ENCODE peak calls at places on chromosomes 7 and 10, in five cellular contexts. One of them, this sample, is unnamed.

GRCh38 chr7:33904680-33905388 is 505 bp upstream of the BMPER start:
- DNase-seq in activated CD4-positive, alpha-beta T cell treated with anti-CD3 and anti-CD28 coated beads for 24 hours: peak
- DNase-seq in SJCRH30: peak
- DNase-seq in T-cell: no peak
- DNase-seq in activated CD4-positive, CD25-positive, alpha-beta regulatory T cell treated with anti-CD3 and anti-CD28 coated beads, Interleukin-2, amount 50 U/mL, for 72 hours: no peak
- DNase-seq in this sample: no peak

GRCh38 chr10:79018591-79019011 is 50.2 kb upstream of the ZMIZ1 start:
- DNase-seq in activated CD4-positive, CD25-positive, alpha-beta regulatory T cell treated with anti-CD3 and anti-CD28 coated beads, Interleukin-2, amount 50 U/mL, for 72 hours: no peak
- DNase-seq in SJCRH30: peak
- DNase-seq in activated CD4-positive, alpha-beta T cell treated with anti-CD3 and anti-CD28 coated beads for 24 hours: no peak
- DNase-seq in T-cell: no peak
- DNase-seq in this sample: no peak

GRCh38 chr10:33901166-33901565 is 566.7 kb upstream of the NRP1 start:
- DNase-seq in activated CD4-positive, CD25-positive, alpha-beta regulatory T cell treated with anti-CD3 and anti-CD28 coated beads, Interleukin-2, amount 50 U/mL, for 72 hours: no peak
- DNase-seq in T-cell: no peak
- DNase-seq in SJCRH30: no peak
- DNase-seq in activated CD4-positive, alpha-beta T cell treated with anti-CD3 and anti-CD28 coated beads for 24 hours: no peak
- DNase-seq in this sample: no peak

GRCh38 chr10:31145986-31146385 is 114.3 kb upstream of the ZNF438 start:
- DNase-seq in activated CD4-positive, CD25-positive, alpha-beta regulatory T cell treated with anti-CD3 and anti-CD28 coated beads, Interleukin-2, amount 50 U/mL, for 72 hours: no peak
- DNase-seq in activated CD4-positive, alpha-beta T cell treated with anti-CD3 and anti-CD28 coated beads for 24 hours: no peak
- DNase-seq in SJCRH30: no peak
- DNase-seq in T-cell: no peak
- DNase-seq in this sample: no peak

GRCh38 chr7:121714559-121715303 is 158.2 kb upstream of the PTPRZ1 start:
- DNase-seq in activated CD4-positive, alpha-beta T cell treated with anti-CD3 and anti-CD28 coated beads for 24 hours: no peak
- DNase-seq in T-cell: no peak
- DNase-seq in SJCRH30: no peak
- DNase-seq in activated CD4-positive, CD25-positive, alpha-beta regulatory T cell treated with anti-CD3 and anti-CD28 coated beads, Interleukin-2, amount 50 U/mL, for 72 hours: no peak
- DNase-seq in this sample: no peak

GRCh38 chr10:16314259-16314658 is 122.6 kb upstream of the PTER start:
- DNase-seq in activated CD4-positive, alpha-beta T cell treated with anti-CD3 and anti-CD28 coated beads for 24 hours: no peak
- DNase-seq in activated CD4-positive, CD25-positive, alpha-beta regulatory T cell treated with anti-CD3 and anti-CD28 coated beads, Interleukin-2, amount 50 U/mL, for 72 hours: no peak
- DNase-seq in T-cell: no peak
- DNase-seq in SJCRH30: no peak
- DNase-seq in this sample: no peak

GRCh38 chr7:103571591-103571990 is 125.6 kb upstream of the SLC26A5 start:
- DNase-seq in activated CD4-positive, CD25-positive, alpha-beta regulatory T cell treated with anti-CD3 and anti-CD28 coated beads, Interleukin-2, amount 50 U/mL, for 72 hours: no peak
- DNase-seq in activated CD4-positive, alpha-beta T cell treated with anti-CD3 and anti-CD28 coated beads for 24 hours: no peak
- DNase-seq in T-cell: no peak
- DNase-seq in SJCRH30: no peak
- DNase-seq in this sample: no peak

GRCh38 chr10:99329891-99330674 is 927 bp downstream of the CNNM1 start:
- DNase-seq in activated CD4-positive, alpha-beta T cell treated with anti-CD3 and anti-CD28 coated beads for 24 hours: peak
- DNase-seq in activated CD4-positive, CD25-positive, alpha-beta regulatory T cell treated with anti-CD3 and anti-CD28 coated beads, Interleukin-2, amount 50 U/mL, for 72 hours: no peak
- DNase-seq in T-cell: no peak
- DNase-seq in SJCRH30: no peak
- DNase-seq in this sample: no peak

GRCh38 chr10:46550795-46551700 is 5.4 kb downstream of the GPRIN2 start:
- DNase-seq in T-cell: no peak
- DNase-seq in SJCRH30: no peak
- DNase-seq in activated CD4-positive, CD25-positive, alpha-beta regulatory T cell treated with anti-CD3 and anti-CD28 coated beads, Interleukin-2, amount 50 U/mL, for 72 hours: no peak
- DNase-seq in activated CD4-positive, alpha-beta T cell treated with anti-CD3 and anti-CD28 coated beads for 24 hours: no peak
- DNase-seq in this sample: no peak

GRCh38 chr7:98210513-98211220 is 572 bp upstream of the BHLHA15 start:
- DNase-seq in T-cell: no peak
- DNase-seq in activated CD4-positive, CD25-positive, alpha-beta regulatory T cell treated with anti-CD3 and anti-CD28 coated beads, Interleukin-2, amount 50 U/mL, for 72 hours: no peak
- DNase-seq in SJCRH30: no peak
- DNase-seq in activated CD4-positive, alpha-beta T cell treated with anti-CD3 and anti-CD28 coated beads for 24 hours: no peak
- DNase-seq in this sample: no peak

GRCh38 chr10:73774637-73775036 is 7.2 kb upstream of the CHCHD1 start:
- DNase-seq in SJCRH30: no peak
- DNase-seq in T-cell: peak
- DNase-seq in activated CD4-positive, alpha-beta T cell treated with anti-CD3 and anti-CD28 coated beads for 24 hours: no peak
- DNase-seq in activated CD4-positive, CD25-positive, alpha-beta regulatory T cell treated with anti-CD3 and anti-CD28 coated beads, Interleukin-2, amount 50 U/mL, for 72 hours: no peak
- DNase-seq in this sample: no peak

GRCh38 chr10:88913157-88913556 is 33.1 kb downstream of the STAMBPL1 start:
- DNase-seq in T-cell: no peak
- DNase-seq in activated CD4-positive, alpha-beta T cell treated with anti-CD3 and anti-CD28 coated beads for 24 hours: no peak
- DNase-seq in SJCRH30: no peak
- DNase-seq in activated CD4-positive, CD25-positive, alpha-beta regulatory T cell treated with anti-CD3 and anti-CD28 coated beads, Interleukin-2, amount 50 U/mL, for 72 hours: no peak
- DNase-seq in this sample: no peak

GRCh38 chr7:93185303-93186027 is 37.3 kb upstream of the SAMD9L start:
- DNase-seq in activated CD4-positive, CD25-positive, alpha-beta regulatory T cell treated with anti-CD3 and anti-CD28 coated beads, Interleukin-2, amount 50 U/mL, for 72 hours: no peak
- DNase-seq in T-cell: no peak
- DNase-seq in activated CD4-positive, alpha-beta T cell treated with anti-CD3 and anti-CD28 coated beads for 24 hours: no peak
- DNase-seq in SJCRH30: no peak
- DNase-seq in this sample: no peak

This sample was measured in D721Med.